ENCODE peak calls at places on chromosome 1, in four cellular contexts. One of them, this sample, is unnamed.

GRCh38 chr1:226632169-226632884 is 83.8 kb downstream of the STUM start:
- DNase-seq in stimulated activated CD4-positive, alpha-beta T cell treated with anti-CD3 and anti-CD28 coated beads, Interleukin-4, amount 100 ng/mL, for 48 hours: no peak
- DNase-seq in iris pigment epithelial cell: no peak
- DNase-seq in adipocyte: peak
- DNase-seq in this sample: no peak

GRCh38 chr1:149926296-149926695 is 1.3 kb downstream of the SF3B4 start:
- DNase-seq in stimulated activated CD4-positive, alpha-beta T cell treated with anti-CD3 and anti-CD28 coated beads, Interleukin-4, amount 100 ng/mL, for 48 hours: no peak
- DNase-seq in iris pigment epithelial cell: no peak
- DNase-seq in adipocyte: no peak
- DNase-seq in this sample: no peak

GRCh38 chr1:30378023-30378596 is 345.3 kb downstream of the MATN1 start:
- DNase-seq in stimulated activated CD4-positive, alpha-beta T cell treated with anti-CD3 and anti-CD28 coated beads, Interleukin-4, amount 100 ng/mL, for 48 hours: no peak
- DNase-seq in iris pigment epithelial cell: no peak
- DNase-seq in adipocyte: no peak
- DNase-seq in this sample: no peak

GRCh38 chr1:5754079-5754431 is 238.2 kb downstream of the NPHP4 start:
- DNase-seq in stimulated activated CD4-positive, alpha-beta T cell treated with anti-CD3 and anti-CD28 coated beads, Interleukin-4, amount 100 ng/mL, for 48 hours: no peak
- DNase-seq in iris pigment epithelial cell: no peak
- DNase-seq in adipocyte: no peak
- DNase-seq in this sample: no peak

GRCh38 chr1:92424376-92424775 is 62.3 kb downstream of the GFI1 start:
- DNase-seq in stimulated activated CD4-positive, alpha-beta T cell treated with anti-CD3 and anti-CD28 coated beads, Interleukin-4, amount 100 ng/mL, for 48 hours: no peak
- DNase-seq in iris pigment epithelial cell: no peak
- DNase-seq in adipocyte: no peak
- DNase-seq in this sample: no peak

GRCh38 chr1:41883507-41883906 is 35.2 kb downstream of the HIVEP3 start:
- DNase-seq in stimulated activated CD4-positive, alpha-beta T cell treated with anti-CD3 and anti-CD28 coated beads, Interleukin-4, amount 100 ng/mL, for 48 hours: no peak
- DNase-seq in iris pigment epithelial cell: no peak
- DNase-seq in adipocyte: no peak
- DNase-seq in this sample: no peak

GRCh38 chr1:205108464-205108863 is 13.3 kb downstream of the RBBP5 start:
- DNase-seq in stimulated activated CD4-positive, alpha-beta T cell treated with anti-CD3 and anti-CD28 coated beads, Interleukin-4, amount 100 ng/mL, for 48 hours: no peak
- DNase-seq in iris pigment epithelial cell: peak
- DNase-seq in adipocyte: peak
- DNase-seq in this sample: peak

GRCh38 chr1:62924983-62925790 is 141.3 kb downstream of the ATG4C start:
- DNase-seq in stimulated activated CD4-positive, alpha-beta T cell treated with anti-CD3 and anti-CD28 coated beads, Interleukin-4, amount 100 ng/mL, for 48 hours: no peak
- DNase-seq in iris pigment epithelial cell: no peak
- DNase-seq in adipocyte: no peak
- DNase-seq in this sample: no peak

GRCh38 chr1:212401838-212402582 is 12.7 kb downstream of the PACC1 start:
- DNase-seq in stimulated activated CD4-positive, alpha-beta T cell treated with anti-CD3 and anti-CD28 coated beads, Interleukin-4, amount 100 ng/mL, for 48 hours: no peak
- DNase-seq in iris pigment epithelial cell: peak
- DNase-seq in adipocyte: peak
- DNase-seq in this sample: peak